ENCODE peak calls at places on chromosome X, in seven cellular contexts. Z, R, E, L, W, K and O are unnamed samples. For H3K4me1, the result is how much of the 10 kb centered on the place peaks cover.

GRCh38 chrX:38817004-38817703 is 15.9 kb downstream of the MID1IP1 start:
- DNase-seq in Z (peak), R (no peak), E (no peak), L (peak), W (peak), K (peak), O (peak)

GRCh38 chrX:104450316-104450715 is 115.7 kb upstream of the IL1RAPL2 start:
- DNase-seq in Z (no peak), R (no peak), E (no peak), L (no peak), W (no peak), K (no peak), O (no peak)

GRCh38 chrX:619812-620493 is 10.6 kb upstream of the SHOX start:
- DNase-seq in Z (no peak), R (no peak), E (no peak), L (no peak), W (no peak), K (no peak), O (no peak)

GRCh38 chrX:38991656-38992558 is 190.6 kb downstream of the MID1IP1 start:
- DNase-seq in Z (no peak), R (no peak), E (no peak), L (no peak), W (no peak), K (no peak), O (no peak)

GRCh38 chrX:97096385-97096784 is 212.7 kb downstream of the RPA4 start:
- DNase-seq in Z (no peak), R (no peak), E (no peak), L (no peak), W (no peak), K (no peak), O (no peak)

GRCh38 chrX:153722704-153723350 is 1.4 kb downstream of the BCAP31 start:
- DNase-seq in Z (peak), R (no peak), E (no peak), L (no peak), W (no peak), K (no peak), O (peak)

GRCh38 chrX:83469551-83469950 is 38.5 kb upstream of the POU3F4 start:
- DNase-seq in Z (peak), R (no peak), E (no peak), L (no peak), W (peak), K (peak), O (no peak)

GRCh38 chrX:327660-328126 is 9.1 kb upstream of the GTPBP6 start:
- DNase-seq in Z (no peak), R (no peak), E (no peak), L (peak), W (no peak), K (no peak), O (peak)

GRCh38 chrX:35728481-35728880 is 69.7 kb upstream of the MAGEB16 start:
- DNase-seq in Z (no peak), R (no peak), E (no peak), L (no peak), W (no peak), K (peak), O (no peak)

GRCh38 chrX:125131146-125131545 is 188.5 kb upstream of the TEX13C start:
- DNase-seq in Z (no peak), R (no peak), E (no peak), L (no peak), W (no peak), K (peak), O (no peak)

GRCh38 chrX:308821-309520 is 9.6 kb downstream of the GTPBP6 start:
- DNase-seq in Z (no peak), R (no peak), E (no peak), L (peak), W (no peak), K (no peak), O (peak)

GRCh38 chrX:37378399-37378798 is 29.2 kb downstream of the PRRG1 start:
- DNase-seq in Z (no peak), R (no peak), E (no peak), L (no peak), W (no peak), K (no peak), O (no peak)

GRCh38 chrX:118480172-118480571 is 15.4 kb upstream of the DOCK11 start:
- DNase-seq in Z (no peak), R (no peak), E (no peak), L (no peak), W (no peak), K (no peak), O (no peak)

GRCh38 chrX:68934922-68935321 is 106.1 kb downstream of the EFNB1 start:
- DNase-seq in Z (no peak), R (no peak), E (no peak), L (peak), W (no peak), K (no peak), O (no peak)

GRCh38 chrX:68936608-68937007 is 107.8 kb downstream of the EFNB1 start:
- DNase-seq in Z (no peak), R (no peak), E (no peak), L (peak), W (no peak), K (no peak), O (no peak)

GRCh38 chrX:68935362-68935761 is 106.5 kb downstream of the EFNB1 start:
- DNase-seq in Z (no peak), R (no peak), E (no peak), L (peak), W (no peak), K (no peak), O (no peak)

GRCh38 chrX:68937581-68937980 is 108.8 kb downstream of the EFNB1 start:
- DNase-seq in Z (no peak), R (no peak), E (no peak), L (no peak), W (no peak), K (no peak), O (no peak)

DNA sequence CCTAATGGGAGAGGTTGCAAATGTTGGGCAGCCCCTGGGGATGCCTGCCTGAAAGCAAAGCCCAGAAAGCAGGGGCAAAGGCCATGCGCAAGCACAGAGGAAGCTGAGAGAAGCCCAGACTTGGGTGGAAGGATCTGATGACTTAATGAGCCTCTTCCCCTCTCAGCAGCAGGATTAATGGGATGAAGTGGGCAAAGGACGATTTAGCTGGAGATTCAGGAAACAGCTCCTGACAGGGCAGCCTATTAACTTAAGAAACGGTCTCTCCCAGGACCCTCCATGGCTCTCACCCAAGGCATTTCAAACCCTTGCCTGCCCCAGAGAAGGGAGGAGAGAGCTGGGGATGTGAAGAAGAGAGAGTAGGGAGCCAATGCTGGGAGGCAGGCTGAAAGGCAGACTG is 107.4 kb downstream of the EFNB1 start:
- DNase-seq in Z (no peak), R (no peak), E (no peak), L (peak), W (no peak), K (no peak), O (no peak)
- H3K4me1 ChIP-seq in Z (under half), R (under half), E (under half), L (under half), W (under half), K (under half), O (under half)

DNA sequence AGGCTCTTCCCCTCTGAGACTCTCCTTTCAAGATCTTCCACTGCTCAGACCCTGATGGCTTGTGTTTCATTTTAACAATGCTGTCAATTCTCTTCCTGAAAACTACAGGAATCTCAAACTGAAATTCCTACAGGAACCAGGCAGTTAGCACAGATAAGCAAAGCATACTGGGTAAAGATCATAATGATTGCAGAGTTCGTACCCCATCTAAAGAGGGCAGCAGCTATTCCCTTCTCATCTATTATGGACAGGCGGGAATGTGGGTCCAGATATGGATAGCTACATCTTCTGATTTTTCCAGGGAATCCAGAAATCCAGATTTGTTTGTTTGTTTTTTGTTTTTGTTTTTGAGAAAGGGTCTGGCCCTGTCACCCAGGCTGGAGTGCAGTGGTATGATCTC is 83.8 kb downstream of the STARD8 start:
- DNase-seq in Z (no peak), R (no peak), E (no peak), L (no peak), W (no peak), K (no peak), O (no peak)
- TF ChIP-seq CTCF in Z (no peak), R (no peak), E (no peak), L (no peak), W (no peak), K (no peak), O (no peak)

GRCh38 chrX:41095962-41096955 is 11.0 kb downstream of the USP9X start:
- DNase-seq in Z (no peak), R (no peak), E (no peak), L (no peak), W (no peak), K (no peak), O (no peak)
- H3K4me1 ChIP-seq in Z (under half), R (half or more), E (under half), L (under half), W (under half), K (under half), O (under half)

DNA sequence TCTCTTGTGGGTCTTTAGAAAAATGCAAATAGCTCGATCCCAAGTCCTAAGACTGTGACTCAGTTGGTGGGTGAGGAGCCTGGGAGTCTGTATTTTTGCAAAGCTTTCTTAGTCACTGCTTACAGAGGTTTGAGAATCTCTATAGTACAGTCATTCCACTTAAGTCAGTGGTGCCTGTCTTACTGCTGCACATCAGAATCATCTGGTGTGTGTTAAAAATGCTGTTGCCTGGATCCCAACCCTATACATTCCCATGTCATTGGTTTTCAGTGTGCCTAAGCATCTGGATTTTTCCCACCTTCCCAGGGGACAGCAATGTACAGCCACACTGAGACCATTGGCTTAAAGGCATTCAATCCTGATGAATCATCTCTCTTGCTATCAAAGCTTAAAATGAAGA is 21.0 kb upstream of the GEMIN8 start:
- DNase-seq in Z (no peak), R (no peak), E (no peak), L (no peak), W (no peak), K (no peak), O (no peak)
- TF ChIP-seq CTCF in Z (no peak), R (no peak), E (no peak), L (no peak), W (no peak), K (no peak), O (no peak)

GRCh38 chrX:10579753-10580060 is 40.7 kb downstream of the MID1 start:
- DNase-seq in Z (no peak), R (no peak), E (no peak), L (no peak), W (no peak), K (no peak), O (no peak)

GRCh38 chrX:10579018-10579752 is 41.2 kb downstream of the MID1 start:
- DNase-seq in Z (no peak), R (no peak), E (no peak), L (no peak), W (no peak), K (no peak), O (no peak)

GRCh38 chrX:10574663-10575062 is 45.7 kb downstream of the MID1 start:
- DNase-seq in Z (no peak), R (no peak), E (no peak), L (no peak), W (no peak), K (no peak), O (no peak)

GRCh38 chrX:10577863-10578262 is 42.5 kb downstream of the MID1 start:
- DNase-seq in Z (no peak), R (no peak), E (no peak), L (no peak), W (no peak), K (no peak), O (no peak)

DNA sequence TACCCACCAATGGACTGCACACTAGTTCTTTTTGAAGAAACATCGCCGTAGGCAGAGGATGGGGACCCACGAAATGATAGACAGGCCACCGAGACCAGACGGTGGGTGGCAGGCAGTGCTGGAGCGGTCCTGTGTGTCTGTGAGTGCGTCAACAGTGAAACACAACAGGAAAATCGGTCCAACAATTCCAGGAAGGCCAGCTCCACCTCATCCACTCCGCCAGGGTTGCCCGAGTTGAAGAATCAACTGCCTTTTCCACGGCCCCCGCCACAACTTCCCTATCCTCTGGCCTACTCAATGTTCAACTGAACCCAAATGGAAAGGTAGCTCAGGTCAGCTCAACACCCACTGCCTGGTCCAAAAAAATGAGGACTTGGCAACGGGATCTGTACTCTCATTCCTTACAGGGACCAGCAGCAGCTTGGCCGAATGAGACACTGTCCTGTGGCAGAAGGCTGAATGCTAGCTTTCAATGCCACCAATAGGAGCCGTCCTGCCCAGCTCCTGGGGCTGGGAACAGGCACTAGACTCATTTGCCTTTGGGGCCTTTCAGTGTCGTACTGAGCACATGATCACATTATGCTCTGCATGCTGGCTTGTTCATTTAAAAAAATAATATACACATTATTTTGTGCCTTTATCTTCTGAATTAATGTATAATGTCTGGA is 43.5 kb downstream of the MID1 start:
- DNase-seq in Z (no peak), R (no peak), E (no peak), L (no peak), W (no peak), K (no peak), O (no peak)
- H3K4me1 ChIP-seq in Z (under half), R (under half), E (under half), L (under half), W (under half), K (under half), O (under half)

GRCh38 chrX:115289465-115289864 is at the start of gene LUZP4:
- DNase-seq in Z (no peak), R (no peak), E (no peak), L (no peak), W (no peak), K (no peak), O (no peak)

DNA sequence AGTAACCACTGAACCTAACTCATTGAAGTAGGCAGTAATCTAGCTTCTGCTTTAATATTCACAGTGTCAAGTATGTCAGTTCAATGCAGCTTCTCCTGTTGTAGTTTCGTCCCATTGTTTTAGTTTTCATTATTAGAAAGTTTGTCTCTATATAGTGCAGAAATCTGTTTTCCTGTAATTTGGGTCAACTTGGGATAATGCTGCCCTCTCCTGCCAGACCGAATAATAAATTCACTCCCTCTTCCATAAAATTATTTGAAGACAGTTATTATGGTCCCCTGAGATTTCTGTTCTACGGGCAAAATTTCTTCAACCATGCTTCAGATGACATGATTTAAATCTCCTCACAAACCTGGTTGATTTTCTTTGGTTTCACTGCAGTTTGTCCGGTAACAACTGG is 4.6 kb upstream of the LUZP4 start:
- DNase-seq in Z (no peak), R (no peak), E (no peak), L (no peak), W (no peak), K (no peak), O (no peak)
- TF ChIP-seq CTCF in Z (no peak), R (no peak), E (no peak), L (no peak), W (peak), K (peak), O (peak)

GRCh38 chrX:73832319-73832718 is 269.3 kb downstream of the CHIC1 start:
- DNase-seq in Z (no peak), R (no peak), E (no peak), L (no peak), W (no peak), K (no peak), O (no peak)

GRCh38 chrX:73828080-73828720 is 265.2 kb downstream of the CHIC1 start:
- DNase-seq in Z (no peak), R (no peak), E (no peak), L (no peak), W (no peak), K (no peak), O (no peak)

GRCh38 chrX:73829890-73830466 is 267.0 kb downstream of the CHIC1 start:
- DNase-seq in Z (no peak), R (no peak), E (no peak), L (no peak), W (no peak), K (no peak), O (no peak)

GRCh38 chrX:73831500-73831899 is 268.5 kb downstream of the CHIC1 start:
- DNase-seq in Z (no peak), R (no peak), E (no peak), L (no peak), W (no peak), K (no peak), O (no peak)

DNA sequence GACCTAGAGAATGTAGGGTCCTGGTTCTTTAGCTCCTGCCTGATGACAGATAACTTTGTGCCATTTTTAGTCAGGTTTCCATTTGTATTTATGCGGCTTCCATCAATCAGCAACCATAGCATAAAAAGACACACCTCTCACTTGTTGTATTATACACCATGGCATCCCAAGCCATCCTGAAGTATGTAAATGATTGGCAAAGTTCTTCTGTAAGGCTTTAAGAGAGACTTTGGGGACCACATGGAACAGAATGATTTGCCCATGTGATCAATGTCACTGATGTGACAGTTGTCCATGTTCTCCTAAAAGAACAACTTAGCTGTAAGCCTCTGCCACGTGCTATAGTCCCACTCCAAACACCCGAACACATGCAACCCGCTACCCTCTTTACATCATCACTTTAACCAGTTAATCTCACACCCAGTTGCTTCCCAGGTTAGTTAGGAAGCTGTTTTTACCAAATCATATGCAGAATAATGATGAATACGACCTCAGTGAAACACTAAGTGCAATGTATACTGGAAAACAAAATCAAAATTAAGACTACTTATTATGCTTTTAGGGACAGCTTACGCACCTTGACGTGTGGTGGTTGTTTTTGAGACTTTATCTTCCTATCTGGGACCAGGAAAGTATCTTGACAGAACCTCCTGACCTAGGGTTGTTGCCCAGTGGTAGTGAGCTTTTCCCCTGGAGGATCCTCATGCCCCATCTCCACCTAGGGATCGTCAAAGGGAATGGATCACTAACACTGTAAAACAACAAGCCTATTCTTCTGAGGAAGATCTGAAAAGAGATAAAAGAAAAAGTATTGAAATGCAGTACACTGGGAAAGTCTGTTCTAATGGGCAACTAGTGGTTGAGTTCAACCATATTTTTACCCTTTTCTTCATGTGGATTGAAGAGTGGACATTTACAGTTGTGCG is 267.8 kb downstream of the CHIC1 start:
- DNase-seq in Z (no peak), R (no peak), E (no peak), L (no peak), W (no peak), K (no peak), O (no peak)
- H3K4me1 ChIP-seq in Z (under half), R (under half), E (under half), L (under half), W (under half), K (under half), O (under half)

GRCh38 chrX:123450217-123450616 is 266.1 kb downstream of the GRIA3 start:
- DNase-seq in Z (no peak), R (no peak), E (no peak), L (no peak), W (no peak), K (peak), O (no peak)
- TF ChIP-seq CTCF in Z (peak), R (no peak), E (peak), L (peak), W (peak), K (peak), O (peak)